ENCODE peak calls at places on chromosome 2, in seven cellular contexts. G is body of pancreas, Z is esophagus muscularis mucosa, J is adrenal gland, B is mammary epithelial cell, O is IMR-90, W is left ventricle myocardium inferior. D is an unnamed sample.

GRCh38 chr2:6759689-6760088 is 106.0 kb downstream of the CMPK2 start:
- DNase-seq in G (no peak), Z (peak; percentile 85), J (no peak), B (no peak), O (no peak), W (no peak), D (no peak)

GRCh38 chr2:38505779-38506178 is 96.9 kb downstream of the HNRNPLL start:
- DNase-seq in G (peak; percentile 48), Z (no peak), J (peak; percentile 83), B (peak; percentile 88), O (peak; percentile 87), W (peak; percentile 32), D (no peak)

GRCh38 chr2:98454500-98455235 is 10.0 kb downstream of the INPP4A start:
- DNase-seq in G (no peak), Z (peak; percentile 89), J (no peak), B (no peak), O (peak; percentile 49), W (no peak), D (no peak)

GRCh38 chr2:40101076-40101688 is 322.1 kb upstream of the THUMPD2 start:
- DNase-seq in G (no peak), Z (no peak), J (no peak), B (no peak), O (peak; percentile 92), W (no peak), D (no peak)

GRCh38 chr2:158323381-158323780 is 133.2 kb downstream of the CCDC148 start:
- DNase-seq in G (no peak), Z (no peak), J (no peak), B (no peak), O (no peak), W (no peak), D (no peak)

GRCh38 chr2:136235451-136236418 is 117.8 kb upstream of the CXCR4 start:
- DNase-seq in G (no peak), Z (no peak), J (peak; percentile 68), B (peak; percentile 87), O (peak; percentile 3), W (no peak), D (no peak)

GRCh38 chr2:120986898-120987650 is 251.4 kb downstream of the GLI2 start:
- DNase-seq in G (no peak), Z (no peak), J (no peak), B (no peak), O (no peak), W (no peak), D (no peak)

GRCh38 chr2:113157897-113158753 is 15.6 kb upstream of the PSD4 start:
- DNase-seq in G (no peak), Z (no peak), J (no peak), B (peak; percentile 79), O (peak; percentile 26), W (no peak), D (no peak)

GRCh38 chr2:175854149-175854548 is 147.9 kb downstream of the LNPK start:
- DNase-seq in G (no peak), Z (no peak), J (no peak), B (no peak), O (no peak), W (no peak), D (no peak)

GRCh38 chr2:189287982-189288494 is 108.5 kb upstream of the COL5A2 start:
- DNase-seq in G (no peak), Z (no peak), J (no peak), B (peak; percentile 95), O (peak; percentile 91), W (no peak), D (peak; percentile 45)

GRCh38 chr2:65299246-65299645 is 71.6 kb downstream of the ACTR2 start:
- DNase-seq in G (no peak), Z (no peak), J (no peak), B (peak; percentile 43), O (peak; percentile 74), W (no peak), D (no peak)

GRCh38 chr2:11305958-11306357 is 38.5 kb downstream of the ROCK2 start:
- DNase-seq in G (no peak), Z (no peak), J (no peak), B (peak; percentile 27), O (peak; percentile 92), W (no peak), D (no peak)

GRCh38 chr2:115541808-115542207 is 1099.4 kb downstream of the DPP10 start:
- DNase-seq in G (no peak), Z (no peak), J (no peak), B (no peak), O (no peak), W (no peak), D (no peak)

GRCh38 chr2:98901702-98902101 is 34.3 kb downstream of the CRACDL start:
- DNase-seq in G (no peak), Z (peak; percentile 77), J (no peak), B (no peak), O (no peak), W (no peak), D (no peak)

GRCh38 chr2:25168256-25169072 is at the start of gene POMC:
- DNase-seq in G (peak; percentile 45), Z (no peak), J (peak; percentile 12), B (peak; percentile 3), O (peak; percentile 21), W (no peak), D (no peak)

GRCh38 chr2:112004246-112004645 is 50.8 kb upstream of the TMEM87B start:
- DNase-seq in G (peak; percentile 29), Z (no peak), J (peak; percentile 55), B (no peak), O (peak; percentile 10), W (peak; percentile 37), D (no peak)

GRCh38 chr2:12728221-12728777 is 11.6 kb downstream of the TRIB2 start:
- DNase-seq in G (no peak), Z (no peak), J (no peak), B (no peak), O (no peak), W (no peak), D (peak; percentile 84)

GRCh38 chr2:63882395-63883130 is 40.9 kb downstream of the UGP2 start:
- DNase-seq in G (no peak), Z (no peak), J (no peak), B (no peak), O (no peak), W (no peak), D (no peak)

GRCh38 chr2:41989503-41990180 is 58.2 kb upstream of the PKDCC start:
- DNase-seq in G (no peak), Z (no peak), J (no peak), B (no peak), O (peak; percentile 9), W (no peak), D (no peak)

GRCh38 chr2:85769236-85769986 is 15.6 kb downstream of the ATOH8 start:
- DNase-seq in G (no peak), Z (no peak), J (no peak), B (no peak), O (no peak), W (no peak), D (no peak)
- H3K4me1 ChIP-seq in G (peaks cover 64% of the 10 kb centered on the region), Z (peaks cover 99% of the 10 kb centered on the region), J (peaks cover 23% of the 10 kb centered on the region), B (peaks cover 18% of the 10 kb centered on the region), O (peaks cover 43% of the 10 kb centered on the region), W (peaks cover 96% of the 10 kb centered on the region), D (no peaks in the 10 kb centered on the region)

GRCh38 chr2:2542966-2543555 is 212.0 kb upstream of the MYT1L start:
- DNase-seq in G (no peak), Z (no peak), J (no peak), B (no peak), O (no peak), W (no peak), D (no peak)
- H3K4me3 ChIP-seq in G (no peak overlapping the region), Z (no peak overlapping the region), J (no peak overlapping the region), B (no peak overlapping the region), O (no peak overlapping the region), W (no peak overlapping the region), D (no peak overlapping the region)

DNA sequence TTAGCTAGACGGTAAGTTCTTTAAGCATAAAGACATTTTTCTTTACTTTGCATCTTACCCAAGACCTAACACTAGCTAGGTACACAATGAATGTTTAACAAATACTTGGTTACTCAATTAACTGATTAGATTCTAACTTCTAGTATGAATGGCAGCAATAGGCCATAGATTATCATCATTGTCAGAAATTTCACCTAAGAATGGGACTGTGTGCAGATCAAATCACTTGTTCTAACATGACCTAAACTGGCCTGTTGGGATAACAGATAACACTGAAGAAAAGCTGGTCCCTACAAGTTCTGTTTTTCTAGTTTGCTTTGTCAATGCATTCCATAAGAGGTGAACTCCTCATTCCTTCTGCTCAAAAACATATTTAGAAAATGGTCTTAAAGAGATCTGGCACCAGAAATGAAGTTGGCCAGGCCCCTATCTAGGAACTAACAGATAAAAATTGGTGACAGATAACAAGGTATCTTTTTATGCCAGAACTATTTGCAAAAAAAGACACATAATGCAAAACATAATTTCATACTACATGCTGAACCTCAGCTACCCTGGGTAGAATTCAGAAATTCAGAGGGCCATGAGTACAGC is 175.4 kb downstream of the THADA start:
- DNase-seq in G (no peak), Z (no peak), J (no peak), B (peak; percentile 35), O (no peak), W (no peak), D (no peak)
- H3K4me1 ChIP-seq in G (peaks cover 21% of the 10 kb centered on the region), Z (peaks cover 19% of the 10 kb centered on the region), J (peaks cover 9% of the 10 kb centered on the region), B (peaks cover 17% of the 10 kb centered on the region), O (no peaks in the 10 kb centered on the region), W (peaks cover 34% of the 10 kb centered on the region), D (peaks cover 17% of the 10 kb centered on the region)

GRCh38 chr2:173232956-173233744 is 121.5 kb upstream of the CDCA7 start:
- DNase-seq in G (no peak), Z (no peak), J (no peak), B (no peak), O (peak; percentile 26), W (no peak), D (no peak)

GRCh38 chr2:173240083-173240482 is 114.6 kb upstream of the CDCA7 start:
- DNase-seq in G (no peak), Z (no peak), J (no peak), B (no peak), O (no peak), W (no peak), D (no peak)

GRCh38 chr2:173239644-173240043 is 115.0 kb upstream of the CDCA7 start:
- DNase-seq in G (no peak), Z (no peak), J (no peak), B (no peak), O (peak; percentile 44), W (no peak), D (no peak)

GRCh38 chr2:173238385-173238784 is 116.3 kb upstream of the CDCA7 start:
- DNase-seq in G (no peak), Z (no peak), J (no peak), B (no peak), O (no peak), W (no peak), D (no peak)

DNA sequence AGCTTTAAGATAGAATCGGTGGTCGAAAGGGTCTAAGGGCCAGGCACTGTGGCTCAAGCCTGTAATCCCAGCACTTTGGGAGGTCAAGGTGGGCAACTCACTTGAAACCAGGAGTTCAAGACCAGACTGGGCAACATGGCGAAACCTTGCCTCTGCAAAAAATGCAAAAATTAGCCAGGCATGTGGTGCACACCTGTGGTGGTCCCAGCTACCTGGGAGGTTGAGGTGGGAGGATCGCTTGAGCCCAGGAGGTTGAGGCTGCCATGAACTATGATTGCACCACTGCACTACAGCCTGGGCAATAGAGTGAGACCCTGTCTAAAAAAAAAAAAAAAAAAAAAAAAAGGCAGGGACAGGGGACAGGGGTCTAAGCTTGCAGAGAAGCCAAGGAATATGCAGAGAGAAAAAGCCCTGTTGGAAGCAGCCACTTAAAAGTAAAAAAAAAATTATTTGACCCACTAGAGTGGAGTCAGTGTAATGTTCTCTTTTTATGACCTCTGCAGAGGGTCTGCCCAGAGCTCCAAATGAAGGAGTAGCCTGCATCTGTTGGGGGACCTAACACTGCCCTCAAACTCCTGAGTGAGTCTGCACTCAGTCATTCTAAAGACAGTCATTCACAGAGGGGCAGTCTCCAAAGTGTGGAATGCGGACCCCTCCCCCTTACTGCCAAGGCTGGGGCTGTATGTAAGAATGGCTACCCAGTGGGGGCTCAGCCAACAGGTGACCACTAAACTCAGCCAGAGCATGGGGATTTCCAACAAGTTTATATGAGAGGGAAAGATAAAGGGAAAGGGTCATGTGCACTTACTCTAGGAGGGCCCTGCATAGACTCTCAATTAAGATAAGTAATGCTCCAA is 118.5 kb upstream of the CDCA7 start:
- DNase-seq in G (no peak), Z (no peak), J (no peak), B (no peak), O (no peak), W (no peak), D (no peak)
- H3K4me3 ChIP-seq in G (no peak overlapping the region), Z (no peak overlapping the region), J (no peak overlapping the region), B (no peak overlapping the region), O (no peak overlapping the region), W (no peak overlapping the region), D (no peak overlapping the region)